ENCODE peak calls at places on chromosome 15, in ten cellular contexts. One of them, this sample, is unnamed.

GRCh38 chr15:100958326-100959065 is 39.3 kb downstream of the LRRK1 start:
- DNase-seq in D341Med: no peak
- DNase-seq in CD4-positive, alpha-beta memory T cell: no peak
- DNase-seq in foreskin fibroblast: peak; percentile 56
- DNase-seq in EL: peak; percentile 89
- DNase-seq in stimulated activated CD4-positive, alpha-beta T cell treated with anti-CD3 and anti-CD28 coated beads, Interleukin-2, amount 100 ng/mL, for 4 hours: no peak
- DNase-seq in EH: peak; percentile 86
- DNase-seq in NCI-H1694: no peak
- DNase-seq in mesothelial cell of epicardium: no peak
- DNase-seq in NCI-H187 treated with DMSO at 0.1 percent for 48 hours: no peak
- DNase-seq in this sample: peak; percentile 10

GRCh38 chr15:97598353-97598798 is 362.1 kb upstream of the ARRDC4 start:
- DNase-seq in D341Med: no peak
- DNase-seq in CD4-positive, alpha-beta memory T cell: no peak
- DNase-seq in foreskin fibroblast: no peak
- DNase-seq in EL: no peak
- DNase-seq in stimulated activated CD4-positive, alpha-beta T cell treated with anti-CD3 and anti-CD28 coated beads, Interleukin-2, amount 100 ng/mL, for 4 hours: no peak
- DNase-seq in EH: no peak
- DNase-seq in NCI-H1694: no peak
- DNase-seq in mesothelial cell of epicardium: no peak
- DNase-seq in NCI-H187 treated with DMSO at 0.1 percent for 48 hours: peak; percentile 73
- DNase-seq in this sample: no peak

GRCh38 chr15:71334874-71335273 is 219.6 kb downstream of the THSD4 start:
- DNase-seq in D341Med: no peak
- DNase-seq in CD4-positive, alpha-beta memory T cell: no peak
- DNase-seq in foreskin fibroblast: peak; percentile 42
- DNase-seq in EL: no peak
- DNase-seq in stimulated activated CD4-positive, alpha-beta T cell treated with anti-CD3 and anti-CD28 coated beads, Interleukin-2, amount 100 ng/mL, for 4 hours: no peak
- DNase-seq in EH: peak; percentile 39
- DNase-seq in NCI-H1694: no peak
- DNase-seq in mesothelial cell of epicardium: no peak
- DNase-seq in NCI-H187 treated with DMSO at 0.1 percent for 48 hours: no peak
- DNase-seq in this sample: no peak

GRCh38 chr15:61871926-61872522 is 188.2 kb downstream of the VPS13C start:
- DNase-seq in D341Med: no peak
- DNase-seq in CD4-positive, alpha-beta memory T cell: no peak
- DNase-seq in foreskin fibroblast: peak; percentile 4
- DNase-seq in EL: peak; percentile 14
- DNase-seq in stimulated activated CD4-positive, alpha-beta T cell treated with anti-CD3 and anti-CD28 coated beads, Interleukin-2, amount 100 ng/mL, for 4 hours: no peak
- DNase-seq in EH: peak; percentile 34
- DNase-seq in NCI-H1694: peak; percentile 10
- DNase-seq in mesothelial cell of epicardium: no peak
- DNase-seq in NCI-H187 treated with DMSO at 0.1 percent for 48 hours: no peak
- DNase-seq in this sample: peak; percentile 2

GRCh38 chr15:99447497-99448371 is 118.0 kb upstream of the MEF2A start:
- DNase-seq in D341Med: peak; percentile 35
- DNase-seq in CD4-positive, alpha-beta memory T cell: no peak
- DNase-seq in foreskin fibroblast: no peak
- DNase-seq in EL: no peak
- DNase-seq in stimulated activated CD4-positive, alpha-beta T cell treated with anti-CD3 and anti-CD28 coated beads, Interleukin-2, amount 100 ng/mL, for 4 hours: no peak
- DNase-seq in EH: no peak
- DNase-seq in NCI-H1694: no peak
- DNase-seq in mesothelial cell of epicardium: no peak
- DNase-seq in NCI-H187 treated with DMSO at 0.1 percent for 48 hours: no peak
- DNase-seq in this sample: no peak

GRCh38 chr15:98781838-98782237 is 133.5 kb downstream of the IGF1R start:
- DNase-seq in D341Med: no peak
- DNase-seq in CD4-positive, alpha-beta memory T cell: no peak
- DNase-seq in foreskin fibroblast: no peak
- DNase-seq in EL: no peak
- DNase-seq in stimulated activated CD4-positive, alpha-beta T cell treated with anti-CD3 and anti-CD28 coated beads, Interleukin-2, amount 100 ng/mL, for 4 hours: no peak
- DNase-seq in EH: no peak
- DNase-seq in NCI-H1694: no peak
- DNase-seq in mesothelial cell of epicardium: no peak
- DNase-seq in NCI-H187 treated with DMSO at 0.1 percent for 48 hours: no peak
- DNase-seq in this sample: no peak

GRCh38 chr15:74426404-74427281 is 7.1 kb downstream of the SEMA7A start:
- DNase-seq in D341Med: no peak
- DNase-seq in CD4-positive, alpha-beta memory T cell: no peak
- DNase-seq in foreskin fibroblast: no peak
- DNase-seq in EL: no peak
- DNase-seq in stimulated activated CD4-positive, alpha-beta T cell treated with anti-CD3 and anti-CD28 coated beads, Interleukin-2, amount 100 ng/mL, for 4 hours: no peak
- DNase-seq in EH: no peak
- DNase-seq in NCI-H1694: no peak
- DNase-seq in mesothelial cell of epicardium: no peak
- DNase-seq in NCI-H187 treated with DMSO at 0.1 percent for 48 hours: no peak
- DNase-seq in this sample: no peak

GRCh38 chr15:38554354-38554753 is 10.3 kb downstream of the RASGRP1 start:
- DNase-seq in D341Med: no peak
- DNase-seq in CD4-positive, alpha-beta memory T cell: no peak
- DNase-seq in foreskin fibroblast: no peak
- DNase-seq in EL: peak; percentile 38
- DNase-seq in stimulated activated CD4-positive, alpha-beta T cell treated with anti-CD3 and anti-CD28 coated beads, Interleukin-2, amount 100 ng/mL, for 4 hours: no peak
- DNase-seq in EH: peak; percentile 44
- DNase-seq in NCI-H1694: no peak
- DNase-seq in mesothelial cell of epicardium: no peak
- DNase-seq in NCI-H187 treated with DMSO at 0.1 percent for 48 hours: no peak
- DNase-seq in this sample: no peak

GRCh38 chr15:85691350-85692240 is 103.1 kb downstream of the KLHL25 start:
- DNase-seq in D341Med: no peak
- DNase-seq in CD4-positive, alpha-beta memory T cell: no peak
- DNase-seq in foreskin fibroblast: no peak
- DNase-seq in EL: no peak
- DNase-seq in stimulated activated CD4-positive, alpha-beta T cell treated with anti-CD3 and anti-CD28 coated beads, Interleukin-2, amount 100 ng/mL, for 4 hours: no peak
- DNase-seq in EH: peak; percentile 9
- DNase-seq in NCI-H1694: no peak
- DNase-seq in mesothelial cell of epicardium: no peak
- DNase-seq in NCI-H187 treated with DMSO at 0.1 percent for 48 hours: no peak
- DNase-seq in this sample: no peak

GRCh38 chr15:48153526-48153925 is 24.6 kb downstream of the MYEF2 start:
- DNase-seq in D341Med: no peak
- DNase-seq in CD4-positive, alpha-beta memory T cell: no peak
- DNase-seq in foreskin fibroblast: no peak
- DNase-seq in EL: no peak
- DNase-seq in stimulated activated CD4-positive, alpha-beta T cell treated with anti-CD3 and anti-CD28 coated beads, Interleukin-2, amount 100 ng/mL, for 4 hours: no peak
- DNase-seq in EH: no peak
- DNase-seq in NCI-H1694: no peak
- DNase-seq in mesothelial cell of epicardium: no peak
- DNase-seq in NCI-H187 treated with DMSO at 0.1 percent for 48 hours: no peak
- DNase-seq in this sample: no peak

GRCh38 chr15:68791431-68792283 is 29.0 kb downstream of the ANP32A start:
- DNase-seq in D341Med: no peak
- DNase-seq in CD4-positive, alpha-beta memory T cell: peak; percentile 48
- DNase-seq in foreskin fibroblast: no peak
- DNase-seq in EL: no peak
- DNase-seq in stimulated activated CD4-positive, alpha-beta T cell treated with anti-CD3 and anti-CD28 coated beads, Interleukin-2, amount 100 ng/mL, for 4 hours: peak; percentile 31
- DNase-seq in EH: no peak
- DNase-seq in NCI-H1694: no peak
- DNase-seq in mesothelial cell of epicardium: no peak
- DNase-seq in NCI-H187 treated with DMSO at 0.1 percent for 48 hours: no peak
- DNase-seq in this sample: no peak